ENCODE peak calls at places on chromosome 12, in four cellular contexts. W is transverse colon, O is kidney, T is body of pancreas. F is an unnamed sample. For H3K4me1, the result is how much of the 10 kb centered on the place peaks cover.

GRCh38 chr12:130949806-130950205 is 3.9 kb upstream of the ADGRD1 start:
- DNase-seq in T (no peak), O (no peak), W (no peak), F (no peak)

GRCh38 chr12:123097521-123098084 is 53.3 kb downstream of the PITPNM2 start:
- DNase-seq in W (no peak), T (peak), O (no peak), F (no peak)

GRCh38 chr12:48084066-48084465 is 21.8 kb downstream of the SENP1 start:
- DNase-seq in W (no peak), O (no peak), T (no peak), F (no peak)

GRCh38 chr12:109541412-109541725 is 31.9 kb downstream of the MMAB start:
- DNase-seq in O (no peak), T (no peak), W (no peak), F (peak)

GRCh38 chr12:120290541-120291312 is 976 bp downstream of the RNU4-2 start:
- DNase-seq in T (peak), O (no peak), W (peak), F (peak)

GRCh38 chr12:32032205-32032810 is 73.1 kb downstream of the RESF1 start:
- DNase-seq in T (no peak), W (no peak), O (no peak), F (peak)

GRCh38 chr12:117408161-117408791 is 46.9 kb upstream of the NOS1 start:
- DNase-seq in T (peak), O (peak), W (peak), F (peak)

GRCh38 chr12:121240484-121241202 is 30.7 kb downstream of the P2RX4 start:
- DNase-seq in W (peak), T (peak), O (peak), F (peak)

GRCh38 chr12:28817524-28817923 is 331.6 kb upstream of the FAR2 start:
- DNase-seq in W (no peak), O (peak), T (no peak), F (no peak)

GRCh38 chr12:5376591-5377207 is 55.2 kb upstream of the NTF3 start:
- DNase-seq in T (peak), O (no peak), W (peak), F (no peak)

GRCh38 chr12:80162177-80162576 is 62.8 kb downstream of the OTOGL start:
- DNase-seq in T (no peak), O (no peak), W (no peak), F (no peak)

GRCh38 chr12:123998960-123999359 is 25.9 kb downstream of the ZNF664 start:
- DNase-seq in O (no peak), T (no peak), W (no peak), F (no peak)

GRCh38 chr12:75526655-75527511 is 15.5 kb upstream of the KRR1 start:
- DNase-seq in O (no peak), T (no peak), W (no peak), F (no peak)

GRCh38 chr12:30930238-30931010 is 3.9 kb downstream of the TSPAN11 start:
- DNase-seq in O (peak), W (no peak), T (no peak), F (peak)

GRCh38 chr12:46674818-46675217 is 151.0 kb downstream of the SLC38A4 start:
- DNase-seq in W (no peak), T (no peak), O (no peak), F (no peak)

GRCh38 chr12:122087431-122088180 is 9.1 kb downstream of the MLXIP start:
- DNase-seq in T (peak), W (no peak), O (no peak), F (no peak)

GRCh38 chr12:119868992-119869391 is 8.1 kb downstream of the CIT start:
- DNase-seq in T (no peak), O (no peak), W (no peak), F (no peak)

GRCh38 chr12:121872546-121873223 is 14.0 kb upstream of the HPD start:
- DNase-seq in O (no peak), W (peak), T (peak), F (no peak)

GRCh38 chr12:24898185-24898584 is 50.7 kb downstream of the BCAT1 start:
- DNase-seq in W (no peak), T (no peak), O (no peak), F (no peak)

GRCh38 chr12:90816353-90817089 is 138.5 kb downstream of the CCER1 start:
- DNase-seq in O (no peak), W (no peak), T (no peak), F (no peak)
- H3K4me3 ChIP-seq in O (no peak), W (no peak), T (no peak), F (no peak)

DNA sequence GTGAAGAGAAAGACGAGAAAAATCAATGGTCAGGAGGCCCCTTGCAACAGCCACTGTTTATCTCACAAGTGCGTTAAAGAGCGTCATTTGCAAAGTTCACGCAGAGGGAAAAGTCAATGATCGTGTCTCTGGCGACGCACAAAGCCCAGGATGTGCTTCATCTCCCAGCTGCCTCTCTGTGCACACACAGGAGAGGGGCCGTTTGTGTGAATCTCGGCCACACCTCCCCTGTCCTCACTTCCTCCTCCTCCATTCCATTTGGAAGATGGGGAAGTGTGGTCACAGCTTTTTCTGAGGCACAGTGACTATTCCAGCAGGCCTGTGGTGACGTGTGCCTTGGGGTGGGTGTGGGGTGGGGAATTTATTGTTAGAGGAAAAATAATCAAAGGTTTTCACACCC is 90.4 kb downstream of the RBM19 start:
- DNase-seq in O (no peak), W (no peak), T (no peak), F (no peak)
- H3K4me1 ChIP-seq in O (under half), W (under half), T (under half), F (under half)

GRCh38 chr12:92035477-92035876 is 110.2 kb downstream of the BTG1 start:
- DNase-seq in O (no peak), W (no peak), T (no peak), F (no peak)

GRCh38 chr12:92036061-92036620 is 109.5 kb downstream of the BTG1 start:
- DNase-seq in O (no peak), W (no peak), T (no peak), F (no peak)

GRCh38 chr12:92034083-92034482 is 111.6 kb downstream of the BTG1 start:
- DNase-seq in T (peak), W (peak), O (no peak), F (no peak)

GRCh38 chr12:92032965-92033364 is 112.7 kb downstream of the BTG1 start:
- DNase-seq in T (no peak), W (no peak), O (no peak), F (no peak)

DNA sequence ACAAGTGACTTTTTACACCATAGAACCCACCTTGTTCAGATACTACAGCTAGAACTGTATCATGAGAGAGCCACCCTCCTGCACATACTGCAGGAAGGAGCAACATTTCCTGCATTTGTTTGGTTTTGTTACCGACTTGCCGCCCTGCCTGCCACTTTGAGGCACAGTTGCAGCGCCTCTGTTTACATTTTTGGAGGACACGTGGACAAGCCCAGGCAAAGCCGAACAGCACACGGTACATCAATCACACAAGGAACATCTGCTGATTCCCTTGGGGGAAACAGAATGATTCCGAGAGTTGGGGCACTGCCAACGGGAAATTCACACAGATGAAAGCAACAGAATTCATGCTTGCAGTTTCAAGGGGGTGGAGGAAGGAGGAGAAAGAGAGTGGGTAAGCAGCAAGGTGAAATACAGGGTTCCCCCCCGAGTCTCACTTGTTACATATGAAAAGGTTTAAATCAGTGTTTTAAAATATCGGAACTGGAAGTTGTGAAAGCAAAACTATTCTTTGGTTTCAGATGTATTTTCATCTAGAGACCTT is 110.7 kb downstream of the BTG1 start:
- DNase-seq in T (peak), O (peak), W (peak), F (peak)
- H3K4me3 ChIP-seq in T (no peak), O (peak), W (no peak), F (no peak)

GRCh38 chr12:56678852-56679251 is 9.2 kb downstream of the PTGES3 start:
- DNase-seq in T (no peak), W (no peak), O (peak), F (no peak)

GRCh38 chr12:56679834-56680575 is 8.1 kb downstream of the PTGES3 start:
- DNase-seq in O (peak), W (no peak), T (no peak), F (no peak)

GRCh38 chr12:56684745-56685369 is 3.2 kb downstream of the PTGES3 start:
- DNase-seq in O (peak), W (no peak), T (no peak), F (no peak)

GRCh38 chr12:56677680-56678079 is 10.4 kb downstream of the PTGES3 start:
- DNase-seq in T (no peak), W (no peak), O (no peak), F (no peak)

GRCh38 chr12:56682323-56682722 is 5.8 kb downstream of the PTGES3 start:
- DNase-seq in T (no peak), O (peak), W (no peak), F (no peak)
- H3K4me1 ChIP-seq in T (half or more), O (under half), W (half or more), F (under half)

DNA sequence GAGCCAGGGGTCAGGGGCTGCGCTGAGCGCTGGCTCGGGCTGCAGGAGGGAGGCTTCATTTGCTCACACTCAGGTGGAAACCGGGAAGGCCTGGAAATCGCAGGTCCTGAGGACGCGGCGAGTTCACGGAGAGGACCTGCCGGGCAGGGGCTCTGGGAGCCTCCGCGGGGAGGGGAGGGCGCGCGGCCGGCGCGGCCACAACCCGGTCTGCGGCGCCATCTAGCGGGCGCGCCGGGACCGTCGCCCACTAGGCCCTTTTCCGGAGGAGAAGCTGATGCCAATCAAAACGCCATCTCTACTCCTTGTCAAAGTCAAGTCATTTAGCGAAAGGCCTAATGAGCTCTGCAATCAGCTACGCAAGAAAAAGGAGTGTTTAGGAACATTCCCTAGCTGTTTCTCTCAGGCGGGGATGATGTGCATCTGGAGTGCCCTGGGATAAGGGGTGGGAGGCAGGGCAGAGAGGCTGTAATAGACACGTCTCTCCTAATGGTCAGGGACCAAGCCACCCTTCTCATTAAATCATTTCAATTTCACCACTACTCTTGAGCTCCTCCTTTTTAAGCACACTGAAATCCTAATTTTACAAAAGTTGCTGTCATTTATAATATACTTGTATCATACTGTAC is 885.8 kb upstream of the TMEM132C start:
- DNase-seq in T (peak), W (peak), O (peak), F (peak)
- H3K4me3 ChIP-seq in T (no peak), W (no peak), O (no peak), F (no peak)